ENCODE peak calls at places on chromosomes 6 and 20, in four cellular contexts. X, M, R and I are unnamed samples.

GRCh38 chr6:35259946-35260626 is 551 bp downstream of the ZNF76 start:
- DNase-seq in X (peak; percentile 69), R (peak; percentile 80), M (peak; percentile 77), I (peak; percentile 85)

GRCh38 chr6:34771727-34772126 is 14.4 kb downstream of the SNRPC start:
- DNase-seq in X (no peak), M (no peak), R (no peak), I (no peak)

GRCh38 chr20:11056414-11056813 is 382.6 kb upstream of the JAG1 start:
- DNase-seq in R (no peak), M (no peak), X (no peak), I (no peak)

GRCh38 chr6:157376241-157376640 is 4.7 kb upstream of the ZDHHC14 start:
- DNase-seq in R (no peak), M (no peak), X (no peak), I (no peak)

GRCh38 chr6:16239798-16240123 is 1.4 kb downstream of the GMPR start:
- DNase-seq in X (no peak), R (no peak), M (peak; percentile 20), I (no peak)

GRCh38 chr6:111871725-111872520 is 1.3 kb downstream of the FYN start:
- DNase-seq in R (no peak), M (peak; percentile 25), X (peak; percentile 17), I (no peak)

GRCh38 chr20:48260370-48260769 is 475.1 kb upstream of the SULF2 start:
- DNase-seq in R (peak; percentile 76), M (no peak), X (no peak), I (peak; percentile 28)

GRCh38 chr6:16602035-16602434 is 159.2 kb downstream of the ATXN1 start:
- DNase-seq in X (no peak), M (no peak), R (no peak), I (no peak)

GRCh38 chr6:8245736-8246135 is 143.4 kb upstream of the EEF1E1 start:
- DNase-seq in R (no peak), X (no peak), M (no peak), I (no peak)

GRCh38 chr20:53748821-53749402 is 155.3 kb upstream of the ZNF217 start:
- DNase-seq in X (no peak), R (peak; percentile 26), M (no peak), I (no peak)

GRCh38 chr6:69279805-69280204 is 517.0 kb downstream of the LMBRD1 start:
- DNase-seq in R (no peak), M (no peak), X (no peak), I (no peak)

GRCh38 chr6:99836471-99836870 is 157.6 kb downstream of the MCHR2 start:
- DNase-seq in X (no peak), R (peak; percentile 66), M (no peak), I (no peak)

GRCh38 chr6:139108378-139108777 is 26.5 kb upstream of the HECA start:
- DNase-seq in M (no peak), X (no peak), R (no peak), I (no peak)
- H3K4me3 ChIP-seq in M (no peak overlapping the region), X (no peak overlapping the region), R (no peak overlapping the region), I (no peak overlapping the region)

GRCh38 chr6:33702345-33702977 is 9.0 kb downstream of the UQCC2 start:
- DNase-seq in X (no peak), R (no peak), M (no peak), I (no peak)
- TF ChIP-seq CTCF in X (no peak), R (peak; percentile 55), M (no peak), I (no peak)

GRCh38 chr6:161198781-161199505 is 74.9 kb downstream of the AGPAT4 start:
- DNase-seq in M (no peak), X (no peak), R (no peak), I (no peak)
- H3K4me3 ChIP-seq in M (no peak overlapping the region), X (no peak overlapping the region), R (no peak overlapping the region), I (no peak overlapping the region)

GRCh38 chr20:33394718-33395117 is 6.6 kb downstream of the CDK5RAP1 start:
- DNase-seq in M (no peak), X (no peak), R (no peak), I (no peak)
- TF ChIP-seq CTCF in M (no peak), X (no peak), R (peak; percentile 39), I (no peak)

DNA sequence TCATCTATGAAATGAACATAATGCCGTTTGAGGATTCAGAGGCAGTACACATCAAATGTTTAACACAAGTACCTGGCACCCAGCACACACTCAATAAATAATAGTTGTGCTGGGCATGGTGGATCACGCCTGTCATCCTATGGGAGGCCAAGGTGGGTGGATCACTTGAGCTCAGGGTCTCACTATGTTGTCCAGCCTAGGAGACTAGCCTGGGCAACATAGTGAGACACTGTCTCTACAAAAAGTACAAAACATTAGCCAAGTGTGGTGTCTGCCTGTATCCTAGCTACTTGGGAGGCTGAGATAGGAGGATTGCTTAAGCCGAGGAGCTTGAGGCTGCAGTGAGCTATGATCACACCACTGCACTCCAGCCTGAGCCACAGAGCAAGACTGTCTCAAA is 98.1 kb upstream of the SALL4 start:
- DNase-seq in R (no peak), X (no peak), M (no peak), I (no peak)
- H3K4me3 ChIP-seq in R (no peak overlapping the region), X (no peak overlapping the region), M (no peak overlapping the region), I (no peak overlapping the region)